ENCODE peak calls at places on chromosomes 7 and 10, in ten cellular contexts. O is hippocampal formation, G is NCI-H2107, D is BE2C, E is fibroblast of lung, S is T-helper 9 cell, X is cardiac septum, Y is NCI-H774, I is thyroid gland, J is ELF-1. C is an unnamed sample.

GRCh38 chr7:37832194-37832593 is 16.2 kb upstream of the NME8 start:
- DNase-seq in O (peak), G (peak), D (peak), E (peak), S (no peak), X (peak), Y (no peak), I (peak), J (no peak), C (no peak)

GRCh38 chr7:144842377-144842851 is 6.6 kb upstream of the TPK1 start:
- DNase-seq in O (no peak), G (no peak), D (no peak), E (peak), S (no peak), X (peak), Y (no peak), I (peak), J (peak), C (no peak)

GRCh38 chr10:69232252-69232651 is 12.1 kb downstream of the HKDC1 start:
- DNase-seq in O (no peak), G (no peak), D (no peak), E (peak), S (no peak), X (no peak), Y (no peak), I (no peak), J (peak), C (no peak)

GRCh38 chr7:29106128-29106988 is 40.0 kb downstream of the CPVL start:
- DNase-seq in O (peak), G (peak), D (peak), E (peak), S (no peak), X (no peak), Y (peak), I (peak), J (peak), C (peak)

GRCh38 chr10:13820591-13821377 is 234.0 kb downstream of the PRPF18 start:
- DNase-seq in O (no peak), G (no peak), D (no peak), E (no peak), S (no peak), X (no peak), Y (no peak), I (peak), J (no peak), C (no peak)

GRCh38 chr7:12590559-12590958 is 20.0 kb downstream of the SCIN start:
- DNase-seq in O (no peak), G (no peak), D (no peak), E (no peak), S (no peak), X (no peak), Y (no peak), I (no peak), J (no peak), C (no peak)

GRCh38 chr7:97104719-97105129 is 12.8 kb upstream of the SDHAF3 start:
- DNase-seq in O (peak), G (peak), D (peak), E (peak), S (peak), X (peak), Y (peak), I (peak), J (peak), C (peak)

GRCh38 chr7:38908759-38909335 is at the start of gene VPS41:
- DNase-seq in O (peak), G (peak), D (peak), E (peak), S (peak), X (peak), Y (peak), I (peak), J (peak), C (peak)

GRCh38 chr10:49172204-49173132 is 15.7 kb downstream of the TMEM273 start:
- DNase-seq in O (no peak), G (no peak), D (no peak), E (no peak), S (no peak), X (no peak), Y (no peak), I (no peak), J (no peak), C (no peak)

GRCh38 chr10:95500097-95500496 is 61.1 kb downstream of the SORBS1 start:
- DNase-seq in O (no peak), G (no peak), D (no peak), E (no peak), S (no peak), X (no peak), Y (no peak), I (no peak), J (no peak), C (no peak)

GRCh38 chr7:464712-465461 is 54.8 kb downstream of the PDGFA start:
- DNase-seq in O (no peak), G (no peak), D (no peak), E (peak), S (no peak), X (peak), Y (no peak), I (no peak), J (peak), C (no peak)

GRCh38 chr7:128166603-128167315 is 74.3 kb upstream of the LEP start:
- DNase-seq in O (no peak), G (no peak), D (peak), E (no peak), S (no peak), X (no peak), Y (peak), I (peak), J (peak), C (peak)

GRCh38 chr7:96273716-96274115 is 48.2 kb downstream of the SLC25A13 start:
- DNase-seq in O (no peak), G (no peak), D (no peak), E (no peak), S (no peak), X (no peak), Y (no peak), I (no peak), J (no peak), C (no peak)

GRCh38 chr7:155352076-155352752 is 54.5 kb downstream of the INSIG1 start:
- DNase-seq in O (no peak), G (no peak), D (no peak), E (no peak), S (no peak), X (peak), Y (no peak), I (no peak), J (no peak), C (no peak)

GRCh38 chr10:86195521-86195920 is 171.1 kb downstream of the GRID1 start:
- DNase-seq in O (no peak), G (no peak), D (no peak), E (no peak), S (no peak), X (peak), Y (no peak), I (no peak), J (no peak), C (no peak)

GRCh38 chr7:4282434-4283223 is 399.5 kb upstream of the FOXK1 start:
- DNase-seq in O (no peak), G (no peak), D (no peak), E (no peak), S (no peak), X (peak), Y (no peak), I (no peak), J (peak), C (no peak)

GRCh38 chr10:27658788-27659187 is 86.8 kb downstream of the MKX start:
- DNase-seq in O (no peak), G (no peak), D (no peak), E (no peak), S (no peak), X (no peak), Y (no peak), I (no peak), J (no peak), C (no peak)

GRCh38 chr7:64946772-64947171 is 43.7 kb downstream of the ZNF273 start:
- DNase-seq in O (no peak), G (no peak), D (peak), E (peak), S (no peak), X (no peak), Y (no peak), I (no peak), J (peak), C (no peak)

GRCh38 chr10:22230331-22230833 is 12.6 kb upstream of the EBLN1 start:
- DNase-seq in O (peak), G (no peak), D (no peak), E (peak), S (no peak), X (no peak), Y (peak), I (peak), J (no peak), C (peak)

GRCh38 chr10:126646101-126646500 is 24.4 kb downstream of the C10orf90 start:
- DNase-seq in O (no peak), G (no peak), D (no peak), E (peak), S (no peak), X (no peak), Y (no peak), I (no peak), J (no peak), C (no peak)

GRCh38 chr7:141144921-141145629 is 71.2 kb downstream of the TMEM178B start:
- DNase-seq in O (no peak), G (no peak), D (no peak), E (no peak), S (no peak), X (no peak), Y (no peak), I (no peak), J (peak), C (no peak)

GRCh38 chr10:114593240-114593792 is 64.8 kb downstream of the ABLIM1 start:
- DNase-seq in O (no peak), G (peak), D (no peak), E (no peak), S (no peak), X (no peak), Y (no peak), I (no peak), J (no peak), C (no peak)

GRCh38 chr7:79317728-79318127 is 135.7 kb downstream of the MAGI2 start:
- DNase-seq in O (no peak), G (no peak), D (no peak), E (peak), S (no peak), X (no peak), Y (no peak), I (no peak), J (peak), C (no peak)

GRCh38 chr10:58971211-58971610 is 205.2 kb upstream of the PHYHIPL start:
- DNase-seq in O (no peak), G (no peak), D (peak), E (no peak), S (no peak), X (no peak), Y (no peak), I (no peak), J (no peak), C (no peak)

GRCh38 chr10:27383595-27384542 is 120.2 kb upstream of the RAB18 start:
- DNase-seq in O (no peak), G (no peak), D (no peak), E (no peak), S (no peak), X (no peak), Y (peak), I (no peak), J (no peak), C (no peak)

GRCh38 chr7:1694981-1695511 is 25.0 kb downstream of the ELFN1 start:
- DNase-seq in O (no peak), G (no peak), D (no peak), E (no peak), S (no peak), X (peak), Y (no peak), I (no peak), J (peak), C (no peak)

GRCh38 chr7:23299770-23300300 is 696 bp downstream of the MALSU1 start:
- DNase-seq in O (no peak), G (no peak), D (no peak), E (no peak), S (no peak), X (no peak), Y (no peak), I (no peak), J (no peak), C (no peak)

GRCh38 chr10:103700436-103700715 is 155.0 kb downstream of the SH3PXD2A start:
- DNase-seq in O (no peak), G (no peak), D (no peak), E (no peak), S (no peak), X (no peak), Y (no peak), I (no peak), J (no peak), C (no peak)

GRCh38 chr10:99787782-99788181 is 5.3 kb downstream of the ABCC2 start:
- DNase-seq in O (no peak), G (no peak), D (no peak), E (no peak), S (no peak), X (no peak), Y (no peak), I (no peak), J (no peak), C (no peak)

GRCh38 chr7:80941206-80941758 is 22.4 kb upstream of the SEMA3C start:
- DNase-seq in O (no peak), G (no peak), D (no peak), E (peak), S (no peak), X (no peak), Y (no peak), I (no peak), J (no peak), C (no peak)

GRCh38 chr10:69802424-69803161 is 887 bp downstream of the COL13A1 start:
- DNase-seq in O (no peak), G (no peak), D (peak), E (peak), S (no peak), X (peak), Y (no peak), I (peak), J (peak), C (peak)

GRCh38 chr7:44581426-44581906 is 565 bp downstream of the TMED4 start:
- DNase-seq in O (no peak), G (no peak), D (no peak), E (peak), S (peak), X (no peak), Y (no peak), I (peak), J (no peak), C (no peak)

GRCh38 chr7:33130184-33130583 is 820 bp downstream of the BBS9 start:
- DNase-seq in O (no peak), G (no peak), D (no peak), E (no peak), S (no peak), X (no peak), Y (no peak), I (no peak), J (no peak), C (peak)

GRCh38 chr10:76649271-76649670 is 988.3 kb downstream of the KCNMA1 start:
- DNase-seq in O (no peak), G (no peak), D (no peak), E (no peak), S (no peak), X (no peak), Y (no peak), I (no peak), J (no peak), C (no peak)

GRCh38 chr10:98252451-98252850 is 15.5 kb downstream of the LOXL4 start:
- DNase-seq in O (no peak), G (no peak), D (no peak), E (no peak), S (no peak), X (no peak), Y (no peak), I (no peak), J (no peak), C (no peak)

GRCh38 chr10:5252177-5253037 is 55.8 kb downstream of the AKR1C4 start:
- DNase-seq in O (no peak), G (no peak), D (no peak), E (no peak), S (no peak), X (no peak), Y (no peak), I (no peak), J (peak), C (no peak)

GRCh38 chr7:73560035-73560835 is 2.7 kb upstream of the BCL7B start:
- DNase-seq in O (no peak), G (no peak), D (no peak), E (peak), S (no peak), X (no peak), Y (no peak), I (no peak), J (no peak), C (no peak)